ENCODE peak calls at places on chromosomes 3 and 15, in four cellular contexts. C is GM12891, B is upper lobe of left lung, T is stomach. N is an unnamed sample.

GRCh38 chr3:157110761-157111238 is 49.1 kb downstream of the CCNL1 start:
- DNase-seq in B (no peak), C (no peak), T (no peak), N (no peak)

GRCh38 chr15:67639591-67639990 is 97.1 kb downstream of the MAP2K5 start:
- DNase-seq in T (no peak), B (no peak), C (no peak), N (no peak)

GRCh38 chr3:190585771-190586630 is 72.1 kb downstream of the IL1RAP start:
- DNase-seq in B (peak; percentile 65), T (no peak), C (no peak), N (no peak)

GRCh38 chr3:166955549-166955948 is 424.5 kb downstream of the ZBBX start:
- DNase-seq in C (no peak), T (no peak), B (no peak), N (no peak)

GRCh38 chr15:83206971-83207621 is 527 bp downstream of the HDGFL3 start:
- DNase-seq in C (peak; percentile 44), T (peak; percentile 28), B (peak; percentile 28), N (no peak)

GRCh38 chr3:41075958-41076357 is 123.3 kb upstream of the CTNNB1 start:
- DNase-seq in T (no peak), C (no peak), B (no peak), N (peak; percentile 92)

GRCh38 chr15:82064824-82065223 is 19.0 kb upstream of the MEX3B start:
- DNase-seq in B (no peak), T (no peak), C (no peak), N (no peak)

GRCh38 chr3:32870373-32871091 is 52.7 kb downstream of the TRIM71 start:
- DNase-seq in C (no peak), T (no peak), B (no peak), N (no peak)

GRCh38 chr15:61499371-61499770 is 270.3 kb upstream of the RORA start:
- DNase-seq in B (no peak), T (no peak), C (no peak), N (no peak)

GRCh38 chr15:48415036-48415886 is 84.0 kb downstream of the DUT start:
- DNase-seq in T (no peak), B (no peak), C (no peak), N (no peak)

GRCh38 chr15:83999396-84000120 is 236.0 kb upstream of the GOLGA6L4 start:
- DNase-seq in T (no peak), B (no peak), C (no peak), N (no peak)

GRCh38 chr3:45765956-45766355 is 30.4 kb downstream of the SLC6A20 start:
- DNase-seq in C (no peak), B (no peak), T (no peak), N (peak; percentile 37)

GRCh38 chr3:186286114-186286513 is 75.9 kb downstream of the DGKG start:
- DNase-seq in T (no peak), B (no peak), C (no peak), N (no peak)

GRCh38 chr3:19139863-19140262 is 8.4 kb upstream of the KCNH8 start:
- DNase-seq in C (no peak), B (no peak), T (no peak), N (no peak)

GRCh38 chr15:25691544-25692430 is 171.3 kb downstream of the ATP10A start:
- DNase-seq in C (no peak), T (no peak), B (no peak), N (no peak)

GRCh38 chr15:45648521-45649200 is 13.8 kb downstream of the SQOR start:
- DNase-seq in T (peak; percentile 67), C (no peak), B (peak; percentile 56), N (no peak)

GRCh38 chr15:44527241-44527640 is 9.7 kb upstream of the EIF3J start:
- DNase-seq in T (no peak), C (no peak), B (no peak), N (no peak)

GRCh38 chr15:93179072-93179471 is 90.1 kb upstream of the RGMA start:
- DNase-seq in T (peak; percentile 27), C (no peak), B (peak; percentile 65), N (no peak)

GRCh38 chr3:66028457-66028856 is 10.3 kb downstream of the MAGI1 start:
- DNase-seq in T (no peak), C (no peak), B (no peak), N (no peak)

GRCh38 chr3:67653425-67654098 is 850 bp downstream of the SUCLG2 start:
- DNase-seq in B (no peak), T (no peak), C (no peak), N (no peak)

GRCh38 chr3:67656614-67657013 is 2.2 kb upstream of the SUCLG2 start:
- DNase-seq in C (no peak), B (no peak), T (no peak), N (no peak)

GRCh38 chr3:67654832-67655152 is 380 bp upstream of the SUCLG2 start:
- DNase-seq in C (no peak), B (no peak), T (no peak), N (no peak)

GRCh38 chr3:67655364-67656121 is 1.1 kb upstream of the SUCLG2 start:
- DNase-seq in T (peak; percentile 45), B (peak; percentile 59), C (no peak), N (no peak)

DNA sequence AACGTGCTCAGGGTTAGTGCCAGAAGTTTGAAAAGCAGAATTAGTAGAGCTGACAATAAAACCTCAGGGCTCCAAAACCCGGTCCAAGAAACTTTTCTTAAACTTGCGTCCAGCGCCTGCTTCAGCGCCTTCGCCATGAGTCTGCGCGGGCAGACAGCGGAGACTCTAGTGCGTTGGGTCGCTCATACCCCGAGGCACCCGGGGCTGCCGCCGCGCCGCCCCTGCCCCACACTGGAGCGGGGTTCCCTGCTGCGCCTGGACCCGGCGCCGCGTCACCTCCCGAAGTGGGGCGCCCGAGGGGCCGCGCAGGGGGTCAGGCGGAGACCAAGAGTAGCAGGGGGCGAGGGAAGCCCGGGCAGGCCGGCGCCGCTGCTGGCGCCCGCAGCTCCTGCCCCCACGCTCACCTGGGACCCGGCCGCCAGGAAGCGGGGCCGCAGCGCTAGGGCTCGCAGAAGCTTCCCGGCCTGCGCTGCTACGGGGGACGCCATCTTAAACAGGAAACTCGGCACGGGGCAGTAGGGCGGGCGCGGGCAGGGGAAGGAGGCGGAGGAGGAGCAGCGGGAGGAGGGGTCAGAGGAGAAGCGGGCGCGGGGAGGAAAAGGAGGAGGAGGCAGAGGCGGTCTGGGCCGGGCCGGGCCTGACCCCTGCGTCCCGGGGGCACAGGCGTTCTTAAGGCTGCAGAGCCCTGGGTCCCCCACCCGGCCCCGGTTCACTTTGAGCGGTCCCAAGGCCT is at the start of gene SUCLG2:
- DNase-seq in C (peak; percentile 42), T (peak; percentile 93), B (peak; percentile 94), N (peak; percentile 93)
- TF ChIP-seq POLR2AphosphoS5 in C (peak; percentile 64), T (no peak), B (peak; percentile 63), N (peak; percentile 66)

GRCh38 chr3:146470424-146470990 is 1.1 kb upstream of the PLSCR2 start:
- DNase-seq in B (no peak), T (no peak), C (no peak), N (no peak)

GRCh38 chr3:146466596-146466995 is 2.8 kb downstream of the PLSCR2 start:
- DNase-seq in C (no peak), T (no peak), B (no peak), N (no peak)

GRCh38 chr3:146468234-146468931 is 978 bp downstream of the PLSCR2 start:
- DNase-seq in C (no peak), T (no peak), B (no peak), N (no peak)

GRCh38 chr3:146471012-146471411 is 1.7 kb upstream of the PLSCR2 start:
- DNase-seq in C (no peak), B (no peak), T (no peak), N (no peak)

GRCh38 chr3:146469206-146470017 is at the start of gene PLSCR2:
- DNase-seq in T (peak; percentile 84), B (peak; percentile 84), C (peak; percentile 80), N (no peak)
- TF ChIP-seq POLR2AphosphoS5 in T (peak; percentile 30), B (peak; percentile 62), C (no peak), N (no peak)

GRCh38 chr15:90934949-90935751 is at the start of gene UNC45A:
- DNase-seq in B (peak; percentile 98), T (peak; percentile 97), C (peak; percentile 97), N (no peak)
- TF ChIP-seq POLR2AphosphoS5 in B (peak; percentile 75), T (no peak), C (no peak), N (peak; percentile 71)

DNA sequence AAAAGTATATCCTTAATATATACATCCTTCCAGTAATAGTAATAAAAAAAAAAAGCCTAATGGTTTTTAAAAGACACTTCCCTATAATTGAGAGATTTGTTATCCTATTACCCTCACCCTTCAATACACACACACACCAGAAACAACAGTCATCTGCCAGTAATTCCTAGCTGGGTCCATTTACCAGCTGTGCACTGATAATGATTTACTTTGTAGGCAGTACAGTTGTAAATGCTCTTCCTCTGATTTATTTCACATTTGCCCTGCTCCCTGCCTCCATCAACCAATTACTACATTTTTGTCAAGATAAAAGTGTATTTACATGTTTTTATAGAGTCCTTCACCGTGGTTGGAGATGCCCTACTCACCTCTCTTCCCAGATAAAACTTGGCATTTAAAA is 12.4 kb downstream of the TPM1 start:
- DNase-seq in T (no peak), C (no peak), B (no peak), N (no peak)
- TF ChIP-seq POLR2AphosphoS5 in T (no peak), C (no peak), B (no peak), N (no peak)

GRCh38 chr15:99130765-99131440 is 26.0 kb downstream of the SYNM start:
- DNase-seq in T (no peak), C (no peak), B (no peak), N (no peak)

GRCh38 chr15:99134317-99134821 is 29.5 kb downstream of the SYNM start:
- DNase-seq in C (no peak), B (no peak), T (no peak), N (no peak)

GRCh38 chr15:99132122-99132521 is 27.2 kb downstream of the SYNM start:
- DNase-seq in B (no peak), T (no peak), C (no peak), N (no peak)

GRCh38 chr15:99131441-99132023 is 26.7 kb downstream of the SYNM start:
- DNase-seq in T (no peak), C (no peak), B (no peak), N (peak; percentile 88)

GRCh38 chr15:99132584-99133287 is 27.9 kb downstream of the SYNM start:
- DNase-seq in B (no peak), T (no peak), C (no peak), N (no peak)
- TF ChIP-seq POLR2AphosphoS5 in B (no peak), T (no peak), C (no peak), N (no peak)

GRCh38 chr3:58308728-58309127 is 2.4 kb downstream of the HTD2 start:
- DNase-seq in B (no peak), T (no peak), C (no peak), N (no peak)
- TF ChIP-seq POLR2AphosphoS5 in B (no peak), T (no peak), C (peak; percentile 21), N (no peak)

GRCh38 chr15:99010743-99011142 is 3.2 kb upstream of the PGPEP1L start:
- DNase-seq in T (no peak), C (no peak), B (no peak), N (no peak)

GRCh38 chr15:99015677-99016568 is 8.3 kb upstream of the PGPEP1L start:
- DNase-seq in T (peak; percentile 34), C (no peak), B (peak; percentile 46), N (peak; percentile 65)

GRCh38 chr15:99016680-99017321 is 9.2 kb upstream of the PGPEP1L start:
- DNase-seq in T (no peak), C (no peak), B (no peak), N (no peak)

GRCh38 chr15:99017322-99017701 is 9.7 kb upstream of the PGPEP1L start:
- DNase-seq in B (no peak), C (no peak), T (no peak), N (no peak)

GRCh38 chr15:99014803-99015676 is 7.4 kb upstream of the PGPEP1L start:
- DNase-seq in T (peak; percentile 80), B (peak; percentile 81), C (peak; percentile 60), N (peak; percentile 77)
- TF ChIP-seq POLR2AphosphoS5 in T (peak; percentile 2), B (peak; percentile 46), C (no peak), N (no peak)

N was measured in vagina.